ENCODE peak calls at places on chromosomes 16 and 17, in six cellular contexts. K is left ventricle myocardium inferior, A is AG04450, L is left lung, T is cardiac muscle cell, O is dorsolateral prefrontal cortex. Z is an unnamed sample.

GRCh38 chr17:45784583-45785372 is 658 bp downstream of the CRHR1 start:
- DNase-seq in K (peak), A (no peak), L (peak), T (peak), O (peak), Z (peak)

GRCh38 chr17:57211010-57211411 is 45.3 kb upstream of the MSI2 start:
- DNase-seq in K (no peak), A (no peak), L (no peak), T (no peak), O (no peak), Z (no peak)

GRCh38 chr16:11240636-11241473 is 15.1 kb downstream of the SOCS1 start:
- DNase-seq in K (peak), A (no peak), L (no peak), T (no peak), O (no peak), Z (no peak)

GRCh38 chr17:7674934-7675333 is 12.4 kb downstream of the TP53 start:
- DNase-seq in K (no peak), A (no peak), L (peak), T (no peak), O (no peak), Z (no peak)

GRCh38 chr17:77495575-77495974 is 354.8 kb downstream of the SEC14L1 start:
- DNase-seq in K (peak), A (no peak), L (peak), T (no peak), O (peak), Z (no peak)

GRCh38 chr16:75806487-75806886 is 80.2 kb upstream of the CPHXL start:
- DNase-seq in K (no peak), A (no peak), L (no peak), T (no peak), O (no peak), Z (no peak)

GRCh38 chr17:1724869-1725641 is 551 bp downstream of the WDR81 start:
- DNase-seq in K (no peak), A (no peak), L (peak), T (no peak), O (no peak), Z (no peak)

GRCh38 chr16:30720694-30721093 is 21.7 kb downstream of the SRCAP start:
- DNase-seq in K (no peak), A (no peak), L (no peak), T (no peak), O (no peak), Z (no peak)

GRCh38 chr16:86585821-86586611 is 7.7 kb downstream of the FOXL1 start:
- DNase-seq in K (no peak), A (peak), L (no peak), T (no peak), O (no peak), Z (no peak)

GRCh38 chr17:79107499-79108231 is 33.0 kb downstream of the ENGASE start:
- DNase-seq in K (no peak), A (no peak), L (no peak), T (no peak), O (no peak), Z (no peak)

GRCh38 chr16:83268164-83268563 is 539.6 kb upstream of the HSBP1 start:
- DNase-seq in K (no peak), A (no peak), L (no peak), T (no peak), O (no peak), Z (no peak)

GRCh38 chr17:80106176-80106575 is 4.8 kb downstream of the GAA start:
- DNase-seq in K (no peak), A (no peak), L (peak), T (no peak), O (peak), Z (no peak)

GRCh38 chr16:50265260-50265659 is 1.1 kb upstream of the ADCY7 start:
- DNase-seq in K (no peak), A (no peak), L (no peak), T (no peak), O (no peak), Z (no peak)

GRCh38 chr16:58025351-58026138 is at the start of gene MMP15:
- DNase-seq in K (peak), A (no peak), L (peak), T (peak), O (no peak), Z (peak)

DNA sequence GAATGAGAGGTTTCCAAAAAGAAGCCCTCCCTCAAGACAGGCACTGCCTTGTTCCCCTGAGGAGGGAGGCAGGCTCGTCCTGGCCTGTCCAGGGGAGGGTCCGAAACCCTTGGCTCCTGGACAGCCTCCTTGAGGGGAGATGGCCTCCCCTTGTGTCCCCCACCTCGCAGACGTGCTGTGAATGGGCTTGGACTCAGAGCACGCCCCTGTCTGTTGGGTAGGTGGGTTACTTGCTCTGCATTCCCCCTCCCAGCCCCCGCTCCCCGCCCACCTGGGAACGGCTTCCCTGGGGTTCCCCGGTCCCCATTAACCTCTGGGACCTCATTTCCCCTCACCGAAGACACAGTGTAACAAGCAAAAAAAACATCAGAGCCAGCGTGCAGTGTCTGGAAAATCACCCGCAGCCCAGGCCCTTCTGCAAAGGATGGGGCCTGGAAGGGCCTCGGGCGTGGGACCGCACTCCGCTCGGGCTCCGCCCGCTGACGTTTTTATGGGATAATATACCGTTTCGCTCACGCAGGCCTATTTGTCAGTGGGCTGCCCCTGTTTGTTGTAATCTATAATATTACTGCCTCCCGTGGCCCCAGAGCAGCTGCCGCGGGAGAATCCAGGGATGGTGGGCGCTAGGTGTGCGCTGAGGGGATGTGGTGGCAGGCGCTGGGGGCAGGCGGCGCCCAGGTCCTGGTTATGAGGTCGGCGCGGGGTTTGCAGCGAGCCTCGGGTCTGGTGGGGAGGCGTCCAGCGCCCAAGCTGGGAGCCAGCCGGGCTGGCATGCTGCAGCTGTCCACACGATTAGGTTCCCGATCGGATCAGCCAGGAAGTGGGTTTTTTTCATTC is 11.1 kb downstream of the BAHCC1 start:
- DNase-seq in K (no peak), A (no peak), L (no peak), T (no peak), O (no peak), Z (no peak)
- H3K4me3 ChIP-seq in K (peak), A (no peak), L (no peak), T (no peak), O (no peak), Z (no peak)

GRCh38 chr16:59412275-59412841 is 678.2 kb upstream of the GOT2 start:
- DNase-seq in K (no peak), A (no peak), L (no peak), T (no peak), O (no peak), Z (no peak)
- TF ChIP-seq CTCF in K (peak), A (peak), L (no peak), T (no peak), O (no peak), Z (no peak)

DNA sequence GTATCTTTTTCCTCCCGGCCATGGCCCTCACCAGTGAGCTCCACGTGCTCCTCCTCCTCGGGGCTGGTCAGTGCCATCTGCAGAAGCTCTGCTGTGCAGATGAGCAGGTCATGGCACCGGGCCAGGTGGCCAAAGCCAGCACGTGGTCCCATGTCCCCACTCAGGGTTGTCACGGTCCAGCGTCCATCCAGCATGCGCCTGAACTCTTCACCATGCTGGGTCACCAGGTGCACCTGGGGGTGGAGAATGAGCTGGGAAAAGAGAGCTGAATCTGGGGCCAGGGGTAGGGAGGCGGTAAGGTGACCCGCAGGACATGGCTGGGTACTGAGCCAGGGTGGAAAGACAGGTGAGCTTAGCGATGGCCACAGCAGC is 1.3 kb downstream of the DHX58 start:
- DNase-seq in K (no peak), A (no peak), L (peak), T (no peak), O (no peak), Z (no peak)
- H3K4me3 ChIP-seq in K (peak), A (no peak), L (peak), T (no peak), O (no peak), Z (no peak)

GRCh38 chr17:67992541-67993152 is 3.6 kb downstream of the C17orf58 start:
- DNase-seq in K (no peak), A (no peak), L (no peak), T (peak), O (no peak), Z (no peak)

GRCh38 chr17:67994827-67995567 is 1.3 kb downstream of the C17orf58 start:
- DNase-seq in K (no peak), A (no peak), L (no peak), T (peak), O (no peak), Z (peak)

GRCh38 chr17:67995568-67996191 is 589 bp downstream of the C17orf58 start:
- DNase-seq in K (peak), A (no peak), L (no peak), T (peak), O (no peak), Z (no peak)

GRCh38 chr17:67993998-67994361 is 2.3 kb downstream of the C17orf58 start:
- DNase-seq in K (no peak), A (no peak), L (no peak), T (peak), O (no peak), Z (no peak)

GRCh38 chr17:67993153-67993997 is 2.9 kb downstream of the C17orf58 start:
- DNase-seq in K (peak), A (no peak), L (peak), T (peak), O (peak), Z (peak)
- TF ChIP-seq CTCF in K (peak), A (peak), L (no peak), T (no peak), O (no peak), Z (no peak)

DNA sequence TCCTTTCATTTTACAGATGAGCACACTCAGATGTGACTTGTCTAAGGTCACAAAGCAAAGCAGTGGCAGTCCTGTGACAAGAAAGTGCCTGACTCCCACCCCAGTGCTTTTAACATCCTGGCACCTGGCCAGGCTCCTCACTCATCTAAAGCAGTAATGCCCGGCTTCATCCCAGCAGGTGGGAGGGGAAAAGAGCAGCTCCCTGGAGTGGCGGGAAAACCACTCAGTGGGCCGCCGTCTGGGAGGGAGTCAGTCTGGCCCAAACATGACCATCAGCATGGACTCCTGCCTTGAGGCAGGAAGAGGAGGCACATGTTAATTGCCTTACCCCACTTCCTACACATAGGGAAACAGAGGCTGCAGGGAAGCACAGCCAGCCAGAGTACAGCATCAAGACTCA is 2.6 kb downstream of the PCGF2 start:
- DNase-seq in K (no peak), A (no peak), L (no peak), T (no peak), O (no peak), Z (peak)
- H3K4me3 ChIP-seq in K (peak), A (peak), L (no peak), T (no peak), O (no peak), Z (no peak)

DNA sequence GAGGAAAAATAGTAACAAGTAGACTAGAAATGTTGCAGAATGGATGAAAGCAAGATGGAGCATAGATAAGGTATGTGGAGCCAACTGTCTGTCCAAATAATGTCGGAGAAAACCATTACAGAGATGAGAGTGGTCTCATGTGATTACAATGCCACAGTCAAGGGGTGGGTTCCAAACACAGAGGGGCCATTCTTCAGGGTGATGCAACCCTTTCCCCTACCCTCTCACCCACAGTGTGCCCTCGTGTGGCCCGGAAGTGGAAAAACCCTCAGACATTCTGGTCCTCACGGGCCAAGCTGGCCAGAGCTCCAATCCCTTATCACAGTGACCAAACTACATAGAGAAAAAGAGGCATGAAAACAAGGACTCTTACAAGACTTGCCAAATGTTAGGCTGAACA is 17.7 kb upstream of the HS3ST3A1 start:
- DNase-seq in K (no peak), A (no peak), L (no peak), T (no peak), O (no peak), Z (no peak)
- TF ChIP-seq CTCF in K (no peak), A (no peak), L (no peak), T (no peak), O (no peak), Z (no peak)

Z was measured in pancreas.